ENCODE peak calls at places on chromosome 9, in five cellular contexts. A is NCI-H774, P is H7, R is anterior cingulate cortex, J is amniotic stem cell. B is an unnamed sample.

GRCh38 chr9:7011395-7012067 is 253.8 kb downstream of the KDM4C start:
- DNase-seq in A (no peak), P (no peak), R (no peak), J (no peak), B (peak; percentile 17)

GRCh38 chr9:92489209-92489608 is 6.9 kb upstream of the ASPN start:
- DNase-seq in A (no peak), P (no peak), R (no peak), J (no peak), B (no peak)

GRCh38 chr9:127200106-127200862 is 64.3 kb upstream of the GARNL3 start:
- DNase-seq in A (no peak), P (no peak), R (no peak), J (no peak), B (no peak)

GRCh38 chr9:70080481-70081119 is 37.0 kb downstream of the MAMDC2 start:
- DNase-seq in A (peak; percentile 80), P (no peak), R (no peak), J (no peak), B (no peak)

GRCh38 chr9:77854916-77855314 is 176.7 kb downstream of the GNAQ start:
- DNase-seq in A (no peak), P (no peak), R (no peak), J (no peak), B (no peak)

GRCh38 chr9:69253057-69253456 is 72.0 kb upstream of the ENTREP1 start:
- DNase-seq in A (no peak), P (no peak), R (no peak), J (no peak), B (no peak)

GRCh38 chr9:137301086-137301947 is 754 bp downstream of the NRARP start:
- DNase-seq in A (peak; percentile 72), P (peak; percentile 93), R (no peak), J (no peak), B (no peak)

GRCh38 chr9:113542016-113542415 is 78.5 kb downstream of the RGS3 start:
- DNase-seq in A (no peak), P (no peak), R (no peak), J (no peak), B (no peak)

GRCh38 chr9:74760031-74760700 is 127.6 kb downstream of the TRPM6 start:
- DNase-seq in A (no peak), P (no peak), R (no peak), J (peak; percentile 66), B (no peak)

GRCh38 chr9:70563437-70564204 is 149.2 kb upstream of the KLF9 start:
- DNase-seq in A (no peak), P (no peak), R (no peak), J (peak; percentile 41), B (peak; percentile 78)

GRCh38 chr9:37229882-37230482 is 109.6 kb downstream of the ZCCHC7 start:
- DNase-seq in A (no peak), P (no peak), R (no peak), J (no peak), B (no peak)

GRCh38 chr9:101375546-101375945 is 9.3 kb downstream of the BAAT start:
- DNase-seq in A (no peak), P (no peak), R (no peak), J (no peak), B (no peak)

GRCh38 chr9:110069326-110070248 is 138.4 kb downstream of the C9orf152 start:
- DNase-seq in A (no peak), P (no peak), R (no peak), J (peak; percentile 96), B (no peak)